ENCODE peak calls at places on chromosome 7, in nine cellular contexts. U is cardiac fibroblast, Z is OCI-LY7, Y is colonic mucosa, B is adrenal gland, Q is WERI-Rb-1, R is HCT116, X is lower leg skin, T is heart left ventricle. A is an unnamed sample.

GRCh38 chr7:28411876-28412662 is at the start of gene CREB5:
- DNase-seq in Q (no peak), B (no peak), U (no peak), Y (no peak), X (no peak), R (no peak), Z (peak), T (no peak), A (no peak)

GRCh38 chr7:123865517-123866117 is 20.6 kb downstream of the HYAL4 start:
- DNase-seq in U (peak), Y (peak), T (no peak), B (peak), Z (peak), R (peak), Q (peak), X (no peak), A (peak)

GRCh38 chr7:41472427-41473125 is 230.3 kb downstream of the INHBA start:
- DNase-seq in Q (no peak), B (no peak), X (no peak), T (no peak), Z (no peak), R (no peak), Y (no peak), U (peak), A (no peak)

GRCh38 chr7:8064828-8065227 is 96.2 kb downstream of the GLCCI1 start:
- DNase-seq in R (no peak), X (no peak), T (no peak), Z (no peak), B (no peak), Y (no peak), U (peak), Q (no peak), A (no peak)

GRCh38 chr7:55887786-55888185 is 530 bp downstream of the ZNF713 start:
- DNase-seq in X (no peak), R (no peak), Q (no peak), B (no peak), Z (peak), Y (no peak), U (peak), T (no peak), A (no peak)

GRCh38 chr7:116588641-116589594 is 64.1 kb downstream of the CAV1 start:
- DNase-seq in T (no peak), R (peak), U (peak), X (no peak), Y (no peak), B (no peak), Q (no peak), Z (peak), A (no peak)

GRCh38 chr7:130672146-130672545 is 3.6 kb upstream of the COPG2 start:
- DNase-seq in Q (no peak), R (no peak), B (no peak), T (no peak), U (no peak), Y (no peak), X (no peak), Z (no peak), A (no peak)

GRCh38 chr7:92925876-92926696 is 89.7 kb upstream of the CDK6 start:
- DNase-seq in B (no peak), Q (no peak), T (no peak), Y (no peak), X (no peak), R (no peak), U (no peak), Z (no peak), A (no peak)

GRCh38 chr7:90387470-90388240 is 15.6 kb upstream of the CLDN12 start:
- DNase-seq in Q (no peak), R (no peak), Z (no peak), X (no peak), U (peak), T (no peak), B (peak), Y (no peak), A (no peak)

GRCh38 chr7:120864146-120864920 is 6.4 kb upstream of the TSPAN12 start:
- DNase-seq in B (no peak), Z (no peak), Q (no peak), Y (no peak), T (no peak), U (no peak), R (no peak), X (no peak), A (no peak)

GRCh38 chr7:20491286-20491685 is 124.2 kb upstream of the ABCB5 start:
- DNase-seq in R (no peak), B (no peak), Q (no peak), Y (no peak), U (no peak), Z (no peak), T (no peak), X (no peak), A (no peak)

GRCh38 chr7:95545007-95545615 is 51.2 kb downstream of the PDK4 start:
- DNase-seq in Q (no peak), T (peak), Z (no peak), X (no peak), B (peak), Y (peak), U (peak), R (peak), A (peak)

GRCh38 chr7:27175005-27175625 is 995 bp upstream of the HOXA10 start:
- DNase-seq in U (no peak), Q (peak), Y (peak), R (no peak), X (peak), B (no peak), T (peak), Z (no peak), A (peak)

GRCh38 chr7:2709553-2710165 is 21.7 kb downstream of the AMZ1 start:
- DNase-seq in X (peak), B (peak), U (peak), Z (peak), R (peak), Y (peak), Q (peak), T (no peak), A (no peak)

GRCh38 chr7:23712368-23713284 is 2.6 kb downstream of the STK31 start:
- DNase-seq in X (no peak), B (no peak), R (peak), Q (no peak), U (peak), Y (no peak), Z (peak), T (no peak), A (no peak)

GRCh38 chr7:127812540-127812939 is 160.5 kb downstream of the SND1 start:
- DNase-seq in Q (no peak), T (no peak), R (no peak), X (no peak), U (no peak), B (no peak), Z (no peak), Y (no peak), A (no peak)

GRCh38 chr7:151426486-151426905 is 13.4 kb downstream of the CRYGN start:
- DNase-seq in T (peak), R (peak), Z (no peak), U (peak), Q (no peak), B (peak), Y (peak), X (peak), A (no peak)

DNA sequence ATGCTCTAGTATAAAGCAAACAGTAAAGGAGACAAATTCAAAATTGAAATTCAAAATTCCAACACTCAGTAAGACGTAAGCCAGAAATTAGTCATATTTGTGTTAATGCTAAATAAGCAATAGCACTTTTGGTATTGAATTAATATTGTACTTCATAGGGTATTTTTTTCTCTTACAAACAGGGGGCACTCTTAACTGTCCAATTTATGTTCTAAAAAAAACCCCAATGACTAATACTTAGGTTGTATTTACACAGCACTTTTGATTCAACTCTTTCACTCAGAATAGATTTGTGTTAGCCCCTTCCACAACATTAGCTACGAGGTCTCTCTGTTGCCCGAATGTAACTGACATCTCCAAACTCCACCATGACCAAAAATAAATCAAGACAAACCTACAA is 284.9 kb upstream of the COBL start:
- DNase-seq in B (no peak), X (no peak), Z (no peak), U (no peak), T (no peak), Y (no peak), R (no peak), Q (no peak), A (no peak)
- TF ChIP-seq CTCF in B (no peak), X (no peak), Z (no peak), U (no peak), T (no peak), Y (no peak), R (no peak), Q (no peak), A (peak)

DNA sequence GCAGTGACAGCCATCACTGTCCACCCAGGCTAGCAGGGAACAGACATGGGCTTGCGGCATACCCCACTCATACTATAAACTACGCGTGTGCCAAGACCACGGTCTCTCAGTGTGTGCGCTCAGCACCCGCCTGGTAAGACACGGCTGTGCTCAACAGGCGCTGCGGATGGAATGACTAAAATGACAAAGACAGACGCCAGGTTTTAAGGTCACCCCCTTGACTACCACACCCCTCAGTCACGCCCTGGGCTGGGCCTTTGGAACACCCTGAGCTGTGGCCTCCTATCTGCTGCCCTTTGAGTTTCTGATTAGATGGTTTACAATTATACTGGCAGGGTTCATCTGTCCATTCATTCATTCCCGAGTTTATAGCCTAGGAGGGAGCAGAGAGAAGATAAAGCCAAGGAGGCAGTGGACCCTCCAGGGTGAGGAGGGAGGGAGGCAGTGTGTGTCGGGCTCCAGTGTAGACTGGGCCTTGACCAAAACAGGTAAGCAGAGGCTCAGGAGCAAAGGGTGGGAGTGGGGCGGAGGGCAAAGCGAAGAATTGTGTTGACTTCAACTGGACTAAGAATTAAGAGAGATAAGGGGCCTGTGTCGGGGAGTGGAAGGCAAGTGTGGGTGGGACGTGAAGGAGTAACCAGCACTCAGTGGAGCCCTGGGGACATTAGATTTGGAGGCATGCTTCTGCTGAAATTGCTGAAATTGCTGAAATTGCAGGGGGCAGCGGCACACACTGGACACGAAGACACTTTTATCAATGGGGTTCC is 35.0 kb downstream of the TNS3 start:
- DNase-seq in Y (peak), B (no peak), Q (no peak), Z (no peak), T (no peak), R (no peak), X (no peak), U (no peak), A (no peak)
- H3K4me3 ChIP-seq in Y (no peak), B (no peak), Q (no peak), Z (no peak), T (no peak), R (no peak), X (no peak), U (no peak), A (no peak)

GRCh38 chr7:44764665-44765578 is 16.3 kb downstream of the ZMIZ2 start:
- DNase-seq in Q (peak), T (no peak), B (peak), R (no peak), Z (no peak), U (no peak), Y (no peak), X (no peak), A (no peak)
- TF ChIP-seq CTCF in Q (peak), T (no peak), B (peak), R (no peak), Z (no peak), U (no peak), Y (no peak), X (no peak), A (peak)

GRCh38 chr7:31052841-31053601 is 913 bp downstream of the ADCYAP1R1 start:
- DNase-seq in Q (no peak), X (no peak), Y (no peak), T (no peak), Z (no peak), B (no peak), R (no peak), U (no peak), A (no peak)

GRCh38 chr7:31053986-31054385 is 1.9 kb downstream of the ADCYAP1R1 start:
- DNase-seq in R (no peak), Y (no peak), T (no peak), X (no peak), B (no peak), U (no peak), Z (no peak), Q (no peak), A (no peak)

GRCh38 chr7:31052504-31052840 is 364 bp downstream of the ADCYAP1R1 start:
- DNase-seq in T (no peak), Z (no peak), B (no peak), R (no peak), X (no peak), Y (no peak), Q (no peak), U (no peak), A (no peak)

GRCh38 chr7:31049001-31049765 is 2.9 kb upstream of the ADCYAP1R1 start:
- DNase-seq in Y (no peak), Z (no peak), T (no peak), X (no peak), R (no peak), B (no peak), Q (no peak), U (no peak), A (no peak)

DNA sequence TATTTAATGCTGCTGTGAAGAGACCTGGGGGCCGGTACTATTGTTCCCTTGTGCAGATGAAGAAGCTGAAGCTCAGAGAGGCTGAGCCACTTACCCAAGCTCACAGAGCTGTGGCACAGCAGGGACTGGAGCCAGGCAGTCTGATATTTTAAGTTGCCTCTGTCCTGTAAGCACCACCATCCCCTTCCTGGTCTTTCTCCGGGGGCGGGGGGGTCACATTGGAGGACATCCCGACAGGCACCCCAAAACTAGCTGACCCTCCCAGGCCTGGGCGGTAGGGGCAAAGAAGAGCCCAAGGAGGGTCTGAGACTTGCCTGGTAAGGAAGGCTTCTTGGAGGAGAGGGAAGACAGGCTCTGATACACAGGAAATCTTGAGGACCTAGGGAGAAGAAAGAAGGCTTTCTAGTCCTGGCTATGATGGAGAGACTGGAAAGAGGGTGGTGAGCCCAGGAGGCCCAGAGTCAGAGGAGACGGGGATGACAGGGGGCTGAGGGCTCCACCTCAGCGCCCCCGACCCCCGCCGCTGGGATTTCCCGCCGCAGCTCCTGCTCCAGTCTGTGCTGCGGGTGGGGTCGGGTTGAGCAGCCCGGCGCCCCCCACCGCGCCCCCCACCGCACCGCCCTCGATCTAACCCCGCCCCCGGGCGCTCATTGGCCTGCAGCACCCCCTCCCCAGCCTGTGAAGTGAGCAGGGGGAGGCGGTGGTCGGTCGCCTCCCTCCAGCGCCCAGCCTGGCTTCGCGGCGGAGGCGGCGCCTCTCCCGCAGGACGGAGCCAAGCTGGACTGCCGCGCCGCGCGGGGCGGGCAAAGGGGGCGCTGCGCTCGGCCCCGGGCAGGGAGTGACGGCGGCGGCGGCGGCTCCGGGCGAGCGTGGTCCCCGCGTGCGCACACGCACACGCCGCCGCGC is at the start of gene ADCYAP1R1:
- DNase-seq in T (peak), B (no peak), U (no peak), X (no peak), Q (peak), Y (no peak), R (no peak), Z (no peak), A (no peak)
- H3K4me3 ChIP-seq in T (peak), B (no peak), U (no peak), X (no peak), Q (peak), Y (peak), R (no peak), Z (no peak), A (no peak)

GRCh38 chr7:5424689-5425506 is 1.3 kb upstream of the TNRC18 start:
- DNase-seq in R (no peak), Y (peak), Z (no peak), X (peak), T (peak), Q (no peak), B (peak), U (peak), A (no peak)
- TF ChIP-seq CTCF in R (no peak), Y (no peak), Z (no peak), X (no peak), T (peak), Q (no peak), B (no peak), U (no peak), A (no peak)

GRCh38 chr7:134890246-134891240 is 95.8 kb upstream of the AGBL3 start:
- DNase-seq in U (peak), T (peak), Q (no peak), Y (no peak), Z (no peak), R (no peak), B (no peak), X (no peak), A (no peak)

GRCh38 chr7:134892002-134892693 is 94.2 kb upstream of the AGBL3 start:
- DNase-seq in T (no peak), X (no peak), Z (no peak), U (peak), R (no peak), Y (no peak), B (no peak), Q (no peak), A (no peak)

GRCh38 chr7:134892963-134893362 is 93.3 kb upstream of the AGBL3 start:
- DNase-seq in R (no peak), B (no peak), T (no peak), Z (no peak), Q (no peak), U (no peak), X (no peak), Y (no peak), A (no peak)

GRCh38 chr7:134893920-134894319 is 92.4 kb upstream of the AGBL3 start:
- DNase-seq in Y (no peak), T (no peak), X (no peak), U (no peak), Z (no peak), B (no peak), R (no peak), Q (no peak), A (no peak)

GRCh38 chr7:134891262-134892001 is 94.9 kb upstream of the AGBL3 start:
- DNase-seq in R (peak), Q (peak), Y (peak), Z (no peak), B (peak), U (peak), T (peak), X (peak), A (peak)
- H3K4me3 ChIP-seq in R (peak), Q (peak), Y (peak), Z (no peak), B (peak), U (peak), T (peak), X (peak), A (peak)

GRCh38 chr7:34135924-34136323 is 230.6 kb downstream of the BMPER start:
- DNase-seq in B (no peak), Z (no peak), R (no peak), X (no peak), U (no peak), T (no peak), Q (peak), Y (no peak), A (no peak)
- TF ChIP-seq CTCF in B (no peak), Z (no peak), R (no peak), X (no peak), U (no peak), T (no peak), Q (no peak), Y (no peak), A (no peak)

DNA sequence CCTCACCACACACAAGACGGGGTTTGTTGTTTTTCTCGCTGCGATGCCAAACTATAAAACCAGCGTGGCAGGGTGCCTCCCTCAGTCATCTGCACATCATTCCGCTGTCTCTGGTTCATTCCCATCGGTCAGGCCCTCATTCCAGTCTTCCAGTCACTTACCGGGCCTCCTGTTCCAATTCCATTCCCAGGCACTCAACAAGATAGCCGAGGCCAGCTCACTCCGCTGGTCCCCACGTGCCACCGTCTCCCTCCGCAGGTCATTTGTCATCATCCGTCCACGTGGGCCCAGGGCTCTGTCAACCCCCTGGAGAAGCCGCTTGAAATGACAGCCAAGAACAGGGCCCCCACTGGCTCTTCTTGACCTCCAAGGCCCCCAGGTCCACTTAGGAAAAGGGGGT is 6.1 kb upstream of the TMEM184A start:
- DNase-seq in U (no peak), T (no peak), R (no peak), Z (no peak), X (no peak), Y (no peak), Q (no peak), B (no peak), A (no peak)
- H3K4me3 ChIP-seq in U (no peak), T (no peak), R (no peak), Z (no peak), X (no peak), Y (no peak), Q (no peak), B (no peak), A (no peak)

GRCh38 chr7:84100866-84101265 is 93.7 kb downstream of the SEMA3A start:
- DNase-seq in Q (no peak), X (no peak), Z (no peak), Y (no peak), R (peak), U (peak), B (no peak), T (no peak), A (no peak)
- TF ChIP-seq CTCF in Q (no peak), X (no peak), Z (no peak), Y (no peak), R (no peak), U (peak), B (no peak), T (no peak), A (no peak)

GRCh38 chr7:25897261-25897782 is 254.7 kb upstream of the NFE2L3 start:
- DNase-seq in T (no peak), U (no peak), B (peak), X (no peak), R (no peak), Y (no peak), Z (no peak), Q (no peak), A (no peak)

GRCh38 chr7:25894002-25894901 is 257.7 kb upstream of the NFE2L3 start:
- DNase-seq in B (peak), Y (peak), Z (peak), Q (peak), R (peak), T (no peak), U (no peak), X (no peak), A (no peak)

GRCh38 chr7:25894902-25895791 is 256.9 kb upstream of the NFE2L3 start:
- DNase-seq in X (peak), Q (peak), Z (peak), Y (peak), B (peak), R (peak), T (peak), U (peak), A (no peak)

GRCh38 chr7:25893436-25893835 is 258.6 kb upstream of the NFE2L3 start:
- DNase-seq in Y (no peak), Z (peak), T (no peak), Q (no peak), U (no peak), X (no peak), R (no peak), B (no peak), A (no peak)

DNA sequence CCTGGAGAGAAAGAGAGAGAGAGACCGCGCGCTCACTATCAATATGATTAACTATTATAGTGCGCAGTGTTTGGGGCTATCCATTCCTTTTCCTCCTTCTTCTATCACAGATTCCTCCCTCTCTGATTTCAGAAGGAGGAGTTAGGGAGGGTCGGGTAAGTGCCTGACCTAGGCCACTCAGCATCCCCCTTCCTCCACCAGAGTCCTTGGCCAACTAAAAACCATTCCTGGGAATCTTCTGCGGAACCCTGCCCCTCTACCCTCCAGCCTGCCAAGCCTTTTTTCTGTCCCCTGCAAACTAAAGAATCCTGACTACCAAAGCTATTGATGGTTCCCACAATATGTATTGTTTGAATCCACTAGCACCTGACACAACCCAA is 256.2 kb upstream of the NFE2L3 start:
- DNase-seq in R (no peak), Z (no peak), Y (no peak), B (no peak), U (no peak), Q (no peak), T (no peak), X (no peak), A (no peak)
- H3K4me3 ChIP-seq in R (peak), Z (no peak), Y (no peak), B (peak), U (no peak), Q (no peak), T (no peak), X (no peak), A (no peak)